ENCODE peak calls at places on chromosome X, in six cellular contexts. Q is heart right ventricle, W is sigmoid colon, D is K562, U is IMR-90, E is GM23248. G is an unnamed sample.

GRCh38 chrX:147405764-147406163 is 506.0 kb upstream of the FMR1 start:
- DNase-seq in Q (no peak), W (peak), D (no peak), U (no peak), E (no peak), G (no peak)

GRCh38 chrX:2676794-2677675 is 14.1 kb upstream of the CD99 start:
- DNase-seq in Q (no peak), W (no peak), D (no peak), U (no peak), E (peak), G (no peak)

GRCh38 chrX:142084611-142085010 is 120.5 kb downstream of the MAGEC2 start:
- DNase-seq in Q (no peak), W (no peak), D (no peak), U (no peak), E (no peak), G (no peak)

GRCh38 chrX:47191331-47191730 is 2.3 kb upstream of the UBA1 start:
- DNase-seq in Q (no peak), W (no peak), D (no peak), U (no peak), E (peak), G (no peak)

GRCh38 chrX:73401591-73402266 is 45.1 kb upstream of the CDX4 start:
- DNase-seq in Q (no peak), W (no peak), D (no peak), U (no peak), E (no peak), G (no peak)

GRCh38 chrX:152445926-152446325 is 5.2 kb downstream of the GABRA3 start:
- DNase-seq in Q (no peak), W (no peak), D (no peak), U (no peak), E (no peak), G (no peak)

GRCh38 chrX:96611619-96612362 is 72.9 kb upstream of the DIAPH2 start:
- DNase-seq in Q (no peak), W (no peak), D (no peak), U (peak), E (peak), G (no peak)

GRCh38 chrX:31199051-31199769 is 127.4 kb upstream of the FTHL17 start:
- DNase-seq in Q (no peak), W (no peak), D (no peak), U (no peak), E (peak), G (no peak)

GRCh38 chrX:134670241-134670811 is 12.1 kb upstream of the PLAC1 start:
- DNase-seq in Q (no peak), W (no peak), D (no peak), U (peak), E (peak), G (peak)

GRCh38 chrX:91414710-91415109 is 19.9 kb upstream of the PABPC5 start:
- DNase-seq in Q (no peak), W (no peak), D (peak), U (no peak), E (peak), G (no peak)

GRCh38 chrX:52923781-52924241 is 26.7 kb downstream of the FAM156B start:
- DNase-seq in Q (peak), W (peak), D (no peak), U (peak), E (peak), G (no peak)

GRCh38 chrX:70089575-70090297 is 27.5 kb downstream of the OTUD6A start:
- DNase-seq in Q (no peak), W (no peak), D (no peak), U (peak), E (peak), G (no peak)

GRCh38 chrX:153946910-153947769 is 2.7 kb upstream of the RENBP start:
- DNase-seq in Q (peak), W (peak), D (peak), U (peak), E (peak), G (peak)

GRCh38 chrX:154327026-154327820 is 31.6 kb downstream of the TKTL1 start:
- DNase-seq in Q (no peak), W (no peak), D (no peak), U (no peak), E (peak), G (no peak)

GRCh38 chrX:22686138-22686541 is 313.6 kb upstream of the DDX53 start:
- DNase-seq in Q (peak), W (peak), D (no peak), U (peak), E (no peak), G (no peak)

GRCh38 chrX:72644946-72645345 is 69.2 kb downstream of the PHKA1 start:
- DNase-seq in Q (no peak), W (no peak), D (no peak), U (no peak), E (no peak), G (no peak)

GRCh38 chrX:9566150-9566621 is 101.3 kb downstream of the TBL1X start:
- DNase-seq in Q (peak), W (peak), D (no peak), U (peak), E (peak), G (no peak)

GRCh38 chrX:3548743-3549441 is 164.6 kb downstream of the PRKX start:
- DNase-seq in Q (peak), W (no peak), D (no peak), U (peak), E (peak), G (no peak)

GRCh38 chrX:148372925-148373324 is 127.5 kb upstream of the AFF2 start:
- DNase-seq in Q (no peak), W (no peak), D (no peak), U (no peak), E (no peak), G (no peak)

GRCh38 chrX:15947648-15948317 is 93.2 kb upstream of the AP1S2 start:
- DNase-seq in Q (no peak), W (no peak), D (peak), U (peak), E (peak), G (no peak)

GRCh38 chrX:42462917-42463316 is 315.0 kb downstream of the PPP1R2C start:
- DNase-seq in Q (no peak), W (no peak), D (no peak), U (no peak), E (no peak), G (no peak)

GRCh38 chrX:153644356-153645125 is 2.5 kb upstream of the DUSP9 start:
- DNase-seq in Q (no peak), W (peak), D (no peak), U (no peak), E (no peak), G (peak)

GRCh38 chrX:23292979-23293651 is 41.5 kb upstream of the PTCHD1 start:
- DNase-seq in Q (no peak), W (peak), D (no peak), U (no peak), E (no peak), G (no peak)

GRCh38 chrX:38351346-38351745 is 1.1 kb upstream of the OTC start:
- DNase-seq in Q (no peak), W (no peak), D (no peak), U (no peak), E (no peak), G (no peak)

GRCh38 chrX:7926501-7926900 is 712 bp downstream of the PNPLA4 start:
- DNase-seq in Q (no peak), W (no peak), D (no peak), U (peak), E (peak), G (no peak)

GRCh38 chrX:78124304-78124703 is 15.1 kb downstream of the TAF9B start:
- DNase-seq in Q (no peak), W (no peak), D (no peak), U (no peak), E (peak), G (no peak)

GRCh38 chrX:49165901-49166881 is 3.6 kb downstream of the MAGIX start:
- DNase-seq in Q (peak), W (peak), D (peak), U (peak), E (peak), G (peak)

GRCh38 chrX:123909498-123909897 is 49.6 kb downstream of the XIAP start:
- DNase-seq in Q (no peak), W (no peak), D (no peak), U (peak), E (no peak), G (no peak)

GRCh38 chrX:48689143-48689920 is 5.7 kb downstream of the WAS start:
- DNase-seq in Q (no peak), W (no peak), D (no peak), U (no peak), E (no peak), G (no peak)

GRCh38 chrX:829145-829544 is 198.6 kb downstream of the SHOX start:
- DNase-seq in Q (no peak), W (no peak), D (no peak), U (no peak), E (no peak), G (no peak)

GRCh38 chrX:830532-830931 is 199.9 kb downstream of the SHOX start:
- DNase-seq in Q (no peak), W (no peak), D (no peak), U (no peak), E (no peak), G (no peak)

GRCh38 chrX:826448-826847 is 195.9 kb downstream of the SHOX start:
- DNase-seq in Q (no peak), W (no peak), D (no peak), U (no peak), E (peak), G (no peak)

GRCh38 chrX:821311-822178 is 191.0 kb downstream of the SHOX start:
- DNase-seq in Q (no peak), W (no peak), D (no peak), U (no peak), E (no peak), G (no peak)

GRCh38 chrX:826026-826425 is 195.4 kb downstream of the SHOX start:
- DNase-seq in Q (no peak), W (no peak), D (no peak), U (no peak), E (peak), G (no peak)
- H3K4me3 ChIP-seq in Q (no peak), W (no peak), D (no peak), U (no peak), E (peak), G (no peak)

GRCh38 chrX:19670854-19671620 is 155.7 kb upstream of the MAP3K15 start:
- DNase-seq in Q (peak), W (peak), D (no peak), U (peak), E (peak), G (no peak)

GRCh38 chrX:19672211-19672814 is 157.0 kb upstream of the MAP3K15 start:
- DNase-seq in Q (no peak), W (no peak), D (no peak), U (no peak), E (no peak), G (no peak)

GRCh38 chrX:19673334-19674040 is 158.2 kb upstream of the MAP3K15 start:
- DNase-seq in Q (peak), W (peak), D (no peak), U (peak), E (peak), G (peak)

GRCh38 chrX:19666950-19667349 is 151.6 kb upstream of the MAP3K15 start:
- DNase-seq in Q (no peak), W (no peak), D (no peak), U (no peak), E (no peak), G (no peak)

DNA sequence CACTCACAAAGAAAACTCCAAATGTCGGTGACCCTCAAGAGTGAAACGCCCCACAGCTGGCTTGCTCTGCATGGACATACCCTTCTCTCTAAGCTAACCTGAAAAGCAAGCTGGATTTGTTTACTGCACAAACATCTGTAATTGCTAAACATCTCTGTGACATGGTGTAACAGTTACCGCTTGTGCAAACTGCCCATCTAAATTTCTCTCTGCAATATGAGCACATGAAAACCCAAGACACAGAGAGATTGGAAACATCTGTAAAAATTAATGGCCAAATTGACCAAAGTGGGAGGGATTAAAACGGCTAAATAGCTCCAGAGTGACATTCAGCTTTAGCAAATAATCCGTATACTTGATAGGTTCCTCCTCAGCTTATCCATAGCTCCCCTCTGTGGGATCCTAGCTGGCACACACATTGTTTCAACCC is 155.0 kb upstream of the MAP3K15 start:
- DNase-seq in Q (no peak), W (no peak), D (no peak), U (peak), E (peak), G (no peak)
- H3K27ac ChIP-seq in Q (peak), W (peak), D (no peak), U (peak), E (peak), G (no peak)

DNA sequence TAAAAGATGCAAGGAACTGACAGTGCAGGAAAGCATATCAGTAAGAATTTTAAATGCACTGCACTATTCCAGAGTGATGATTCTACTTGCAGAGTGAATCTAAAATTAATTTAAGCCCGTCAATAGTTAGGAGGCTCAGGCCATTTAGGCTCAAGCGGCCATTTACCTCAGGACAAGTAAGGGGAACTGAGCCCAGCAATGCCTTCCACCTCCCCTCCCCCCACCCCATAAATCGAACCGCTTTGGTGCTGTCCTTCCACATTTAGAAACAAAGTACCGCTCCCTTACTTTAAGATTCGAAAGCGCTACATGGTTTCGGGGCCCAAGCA is 665 bp downstream of the RBM41 start:
- DNase-seq in Q (no peak), W (no peak), D (peak), U (no peak), E (no peak), G (no peak)
- H3K4me3 ChIP-seq in Q (peak), W (peak), D (peak), U (peak), E (peak), G (peak)

DNA sequence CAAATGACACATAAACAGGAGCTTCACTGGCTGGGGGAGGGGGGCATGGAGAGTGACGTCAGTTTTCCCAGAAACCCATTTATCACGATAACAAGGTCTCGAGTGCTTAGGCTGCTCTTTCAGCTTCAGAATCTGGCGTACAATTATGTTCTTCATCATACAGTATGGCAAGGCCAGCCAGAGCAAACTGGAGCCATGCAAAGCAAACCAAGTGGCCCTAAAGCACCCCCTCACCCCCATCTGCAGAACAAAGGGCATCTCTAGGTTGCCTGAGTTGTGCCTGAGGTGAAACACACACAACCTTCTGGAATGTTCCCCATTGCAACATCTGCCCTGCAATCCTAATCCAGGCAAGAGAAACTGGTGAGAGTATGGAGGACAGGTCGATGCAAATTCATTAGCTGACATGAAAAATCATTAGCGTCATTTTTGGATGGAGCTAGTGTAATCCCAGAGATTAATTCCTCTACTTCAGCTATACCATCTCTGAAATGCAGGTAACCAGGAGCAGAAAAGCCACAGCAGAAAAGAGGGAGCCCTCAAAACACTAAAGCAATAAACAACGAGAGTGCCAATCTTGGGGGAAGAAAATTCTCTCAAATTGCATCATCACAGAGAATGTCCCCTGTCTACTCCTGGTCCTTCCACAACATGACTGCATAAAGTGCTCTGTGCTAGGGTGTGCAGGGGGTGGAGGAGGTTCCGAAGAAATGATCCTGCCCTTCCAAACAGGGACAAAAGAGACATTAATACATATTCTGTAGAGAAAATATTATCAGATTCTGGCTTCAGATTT is 1.8 kb downstream of the SEPTIN6 start:
- DNase-seq in Q (no peak), W (no peak), D (peak), U (peak), E (peak), G (no peak)
- H3K27ac ChIP-seq in Q (no peak), W (peak), D (peak), U (no peak), E (peak), G (no peak)

DNA sequence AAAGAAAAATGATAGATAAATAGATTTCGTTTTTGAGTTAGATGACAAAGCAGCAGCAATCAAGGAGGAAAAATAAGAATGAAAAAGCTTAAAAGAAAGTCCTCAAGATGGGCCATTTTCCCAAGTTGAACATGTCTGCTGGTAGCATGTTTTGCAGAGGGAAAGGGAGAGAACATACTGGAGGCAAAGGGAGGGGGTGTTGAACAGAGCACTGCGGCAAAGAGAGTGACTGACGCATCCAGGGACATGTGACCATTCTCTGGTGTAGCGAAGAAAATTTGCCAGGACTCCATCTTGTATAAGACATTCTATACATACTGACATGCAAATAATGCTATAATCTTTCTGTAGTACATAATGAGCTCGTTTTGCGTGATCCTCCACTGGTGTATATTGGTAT is 1.2 kb downstream of the LINC00632 start:
- DNase-seq in Q (no peak), W (no peak), D (no peak), U (no peak), E (peak), G (no peak)
- H3K4me3 ChIP-seq in Q (peak), W (no peak), D (no peak), U (no peak), E (peak), G (no peak)